ENCODE peak calls at places on chromosomes 3 and 15, in nine cellular contexts. Y is SK-N-SH, V is HCT116, R is OCI-LY7, B is neural progenitor cell, T is PC-3, D is hepatocyte, I is MM.1S, E is GM23338. C is an unnamed sample.

GRCh38 chr15:89034305-89034704 is 54.0 kb upstream of the ABHD2 start:
- DNase-seq in Y (no peak), V (peak), R (peak), B (no peak), T (peak), D (no peak), I (peak), E (no peak), C (peak)

GRCh38 chr15:73329501-73330200 is 39.1 kb downstream of the HCN4 start:
- DNase-seq in Y (no peak), V (no peak), R (no peak), B (no peak), T (no peak), D (no peak), I (no peak), E (no peak), C (no peak)

GRCh38 chr15:77118787-77119410 is 48.0 kb upstream of the TSPAN3 start:
- DNase-seq in Y (peak), V (peak), R (peak), B (peak), T (peak), D (peak), I (peak), E (peak), C (peak)

GRCh38 chr15:89089316-89090230 is 1.3 kb downstream of the ABHD2 start:
- DNase-seq in Y (no peak), V (no peak), R (no peak), B (no peak), T (no peak), D (no peak), I (no peak), E (no peak), C (no peak)

GRCh38 chr3:73393005-73393404 is 231.7 kb downstream of the PDZRN3 start:
- DNase-seq in Y (no peak), V (no peak), R (no peak), B (no peak), T (no peak), D (no peak), I (no peak), E (no peak), C (no peak)

GRCh38 chr3:101780661-101781060 is 1.6 kb downstream of the NXPE3 start:
- DNase-seq in Y (peak), V (no peak), R (no peak), B (peak), T (peak), D (peak), I (peak), E (peak), C (peak)

GRCh38 chr3:24145481-24145880 is 200.4 kb downstream of the NR1D2 start:
- DNase-seq in Y (no peak), V (no peak), R (no peak), B (no peak), T (peak), D (no peak), I (no peak), E (no peak), C (peak)

GRCh38 chr3:74314696-74315095 is 299.8 kb downstream of the CNTN3 start:
- DNase-seq in Y (no peak), V (no peak), R (no peak), B (no peak), T (no peak), D (no peak), I (no peak), E (no peak), C (peak)

GRCh38 chr15:20346082-20346805 is 195.4 kb downstream of the GOLGA6L6 start:
- DNase-seq in Y (no peak), V (no peak), R (no peak), B (no peak), T (no peak), D (peak), I (peak), E (no peak), C (no peak)

GRCh38 chr15:52040167-52040900 is 21.3 kb downstream of the MAPK6 start:
- DNase-seq in Y (no peak), V (no peak), R (peak), B (no peak), T (no peak), D (peak), I (peak), E (no peak), C (peak)

GRCh38 chr3:58659051-58659675 is 7.4 kb downstream of the FAM3D start:
- DNase-seq in Y (peak), V (peak), R (no peak), B (peak), T (peak), D (peak), I (no peak), E (peak), C (peak)

GRCh38 chr15:77869021-77869895 is 208.3 kb downstream of the TBC1D2B start:
- DNase-seq in Y (no peak), V (no peak), R (no peak), B (no peak), T (peak), D (no peak), I (no peak), E (no peak), C (peak)

GRCh38 chr15:66001042-66001441 is 131.8 kb downstream of the RAB11A start:
- DNase-seq in Y (no peak), V (no peak), R (no peak), B (no peak), T (no peak), D (no peak), I (no peak), E (no peak), C (no peak)

GRCh38 chr15:57354436-57355123 is 21.7 kb upstream of the CGNL1 start:
- DNase-seq in Y (no peak), V (no peak), R (no peak), B (no peak), T (no peak), D (no peak), I (no peak), E (no peak), C (no peak)

GRCh38 chr3:103785537-103785936 is 1350.7 kb downstream of the ZPLD1 start:
- DNase-seq in Y (no peak), V (no peak), R (no peak), B (no peak), T (no peak), D (no peak), I (no peak), E (no peak), C (no peak)

GRCh38 chr15:79257454-79257853 is 25.1 kb upstream of the ANKRD34C start:
- DNase-seq in Y (no peak), V (no peak), R (no peak), B (no peak), T (no peak), D (no peak), I (no peak), E (no peak), C (no peak)

GRCh38 chr3:46662771-46663551 is 30.5 kb downstream of the ALS2CL start:
- DNase-seq in Y (peak), V (no peak), R (no peak), B (no peak), T (no peak), D (peak), I (no peak), E (no peak), C (peak)

GRCh38 chr3:31213869-31214486 is 318.7 kb upstream of the STT3B start:
- DNase-seq in Y (no peak), V (no peak), R (peak), B (no peak), T (peak), D (no peak), I (peak), E (no peak), C (no peak)

GRCh38 chr3:100603449-100603848 is 6.0 kb upstream of the ADGRG7 start:
- DNase-seq in Y (peak), V (peak), R (peak), B (peak), T (peak), D (peak), I (peak), E (peak), C (peak)

GRCh38 chr3:73141531-73141930 is 80.1 kb downstream of the EBLN2 start:
- DNase-seq in Y (no peak), V (no peak), R (no peak), B (no peak), T (no peak), D (no peak), I (no peak), E (no peak), C (peak)

GRCh38 chr3:99634881-99635280 is 3.5 kb upstream of the COL8A1 start:
- DNase-seq in Y (no peak), V (no peak), R (no peak), B (no peak), T (peak), D (no peak), I (no peak), E (no peak), C (peak)

GRCh38 chr15:36499751-36500389 is 79.6 kb upstream of the CDIN1 start:
- DNase-seq in Y (no peak), V (no peak), R (no peak), B (no peak), T (no peak), D (peak), I (no peak), E (no peak), C (no peak)

GRCh38 chr3:71672302-71672701 is 52.9 kb downstream of the EIF4E3 start:
- DNase-seq in Y (no peak), V (no peak), R (no peak), B (no peak), T (no peak), D (no peak), I (no peak), E (peak), C (no peak)

GRCh38 chr15:89413877-89414276 is 79.3 kb upstream of the POLG start:
- DNase-seq in Y (no peak), V (no peak), R (no peak), B (no peak), T (no peak), D (no peak), I (no peak), E (no peak), C (no peak)

GRCh38 chr3:33787328-33788009 is 11.0 kb upstream of the PDCD6IP start:
- DNase-seq in Y (peak), V (peak), R (peak), B (peak), T (peak), D (peak), I (peak), E (peak), C (peak)

GRCh38 chr3:85304360-85304964 is 345.7 kb downstream of the CADM2 start:
- DNase-seq in Y (peak), V (no peak), R (no peak), B (no peak), T (peak), D (peak), I (no peak), E (peak), C (peak)

GRCh38 chr15:98817745-98818144 is 169.4 kb downstream of the IGF1R start:
- DNase-seq in Y (no peak), V (no peak), R (no peak), B (no peak), T (no peak), D (no peak), I (no peak), E (no peak), C (no peak)

GRCh38 chr15:96276438-96277210 is 53.9 kb upstream of the NR2F2 start:
- DNase-seq in Y (no peak), V (no peak), R (no peak), B (no peak), T (peak), D (no peak), I (no peak), E (no peak), C (peak)

GRCh38 chr15:22808761-22809280 is 22.4 kb downstream of the NIPA1 start:
- DNase-seq in Y (no peak), V (no peak), R (no peak), B (no peak), T (no peak), D (no peak), I (no peak), E (no peak), C (no peak)

GRCh38 chr3:46858456-46858855 is 4.8 kb downstream of the MYL3 start:
- DNase-seq in Y (no peak), V (no peak), R (no peak), B (no peak), T (no peak), D (no peak), I (no peak), E (no peak), C (no peak)

GRCh38 chr3:86793786-86794185 is 197.2 kb downstream of the VGLL3 start:
- DNase-seq in Y (no peak), V (no peak), R (no peak), B (peak), T (peak), D (peak), I (no peak), E (peak), C (peak)

GRCh38 chr3:6262035-6262434 is 598.9 kb upstream of the GRM7 start:
- DNase-seq in Y (no peak), V (no peak), R (no peak), B (no peak), T (no peak), D (no peak), I (no peak), E (no peak), C (no peak)

GRCh38 chr3:175748087-175748732 is 889.1 kb downstream of the NAALADL2 start:
- DNase-seq in Y (no peak), V (no peak), R (no peak), B (no peak), T (peak), D (no peak), I (no peak), E (no peak), C (peak)

GRCh38 chr3:169524131-169524530 is 139.4 kb downstream of the MECOM start:
- DNase-seq in Y (no peak), V (no peak), R (no peak), B (no peak), T (no peak), D (no peak), I (no peak), E (no peak), C (no peak)

GRCh38 chr3:156792945-156793344 is 33.2 kb upstream of the LEKR1 start:
- DNase-seq in Y (no peak), V (no peak), R (no peak), B (no peak), T (no peak), D (no peak), I (no peak), E (no peak), C (peak)

GRCh38 chr15:70323111-70323851 is 225.6 kb upstream of the TLE3 start:
- DNase-seq in Y (peak), V (no peak), R (no peak), B (peak), T (no peak), D (peak), I (no peak), E (no peak), C (peak)

GRCh38 chr3:107910713-107911259 is 180.0 kb downstream of the CD47 start:
- DNase-seq in Y (no peak), V (no peak), R (no peak), B (no peak), T (no peak), D (no peak), I (peak), E (no peak), C (no peak)
- TF ChIP-seq EZH2phosphoT487 in Y (no peak), V (no peak), R (no peak), B (no peak), T (no peak), D (no peak), I (no peak), E (no peak), C (no peak)

DNA sequence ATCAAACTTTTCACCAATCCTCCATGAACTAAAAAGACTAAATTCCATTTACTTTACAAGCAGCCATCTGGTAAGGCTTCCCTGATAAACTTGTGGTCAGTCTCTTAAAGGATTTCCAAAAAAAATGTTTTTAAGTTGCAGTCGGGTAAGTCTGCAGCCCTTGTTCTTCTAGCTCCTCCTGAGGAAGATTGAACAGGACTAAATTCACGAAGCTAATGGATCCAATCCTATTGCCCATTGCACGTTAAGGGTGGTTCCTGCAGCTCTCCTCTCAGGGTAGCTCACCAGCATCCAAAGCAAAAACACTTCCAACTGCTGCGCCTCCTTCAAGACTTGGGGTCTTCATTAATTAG is 2.8 kb downstream of the HES1 start:
- DNase-seq in Y (no peak), V (no peak), R (no peak), B (peak), T (no peak), D (peak), I (no peak), E (no peak), C (peak)
- H2AFZ ChIP-seq in Y (no peak), V (no peak), R (no peak), B (no peak), T (no peak), D (no peak), I (no peak), E (no peak), C (no peak)

DNA sequence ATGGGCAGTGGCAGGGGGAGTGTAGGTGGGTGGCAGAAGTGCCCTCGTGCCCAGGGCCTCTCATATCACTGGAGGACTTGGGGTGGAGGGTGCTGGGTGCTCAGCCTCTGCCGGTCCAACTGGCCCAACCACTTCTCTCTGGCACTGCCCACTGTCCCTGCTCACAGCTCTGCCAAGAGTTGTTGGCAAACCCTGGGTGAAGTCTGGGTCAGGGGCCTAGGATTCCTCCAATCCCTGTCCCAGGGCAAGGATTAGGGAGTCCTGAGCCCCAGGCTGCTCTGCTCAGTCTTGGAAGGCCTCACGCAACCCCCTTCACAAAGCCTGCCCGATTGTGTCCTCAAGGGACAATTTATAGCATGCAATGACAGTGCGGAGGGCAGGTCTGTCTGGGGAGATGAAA is 5.2 kb upstream of the PRKCD start:
- DNase-seq in Y (no peak), V (no peak), R (no peak), B (peak), T (peak), D (no peak), I (no peak), E (no peak), C (no peak)
- H3K27ac ChIP-seq in Y (no peak), V (no peak), R (no peak), B (no peak), T (peak), D (no peak), I (no peak), E (no peak), C (no peak)

GRCh38 chr15:47614341-47614740 is 103.0 kb upstream of the SEMA6D start:
- DNase-seq in Y (no peak), V (no peak), R (no peak), B (peak), T (no peak), D (no peak), I (no peak), E (no peak), C (no peak)

GRCh38 chr15:47607750-47608149 is 109.6 kb upstream of the SEMA6D start:
- DNase-seq in Y (peak), V (no peak), R (no peak), B (no peak), T (no peak), D (no peak), I (no peak), E (no peak), C (no peak)

DNA sequence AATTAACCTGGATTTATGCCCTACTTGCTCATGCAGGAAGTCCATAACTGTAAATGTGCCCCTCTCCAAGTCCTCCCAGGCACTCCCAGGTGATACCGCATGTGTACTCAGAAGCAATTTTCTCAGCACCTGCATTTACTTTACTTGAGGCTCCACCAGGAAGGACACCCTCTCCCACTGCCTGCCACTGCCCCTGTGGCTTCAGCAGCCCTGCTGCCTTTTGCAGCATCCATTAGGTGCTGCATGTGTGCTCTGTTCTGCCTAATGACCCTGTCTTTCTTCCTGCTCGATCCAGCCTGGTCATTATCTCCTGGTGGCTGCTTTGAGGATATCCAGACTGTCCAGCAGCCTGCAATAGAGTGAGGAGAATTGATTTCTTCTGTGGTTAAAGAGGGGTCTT is 107.6 kb upstream of the SEMA6D start:
- DNase-seq in Y (peak), V (no peak), R (no peak), B (no peak), T (no peak), D (no peak), I (no peak), E (no peak), C (no peak)
- TF ChIP-seq EZH2phosphoT487 in Y (no peak), V (no peak), R (no peak), B (no peak), T (no peak), D (no peak), I (no peak), E (no peak), C (no peak)

GRCh38 chr3:177693596-177693995 is 496.3 kb upstream of the TBL1XR1 start:
- DNase-seq in Y (no peak), V (no peak), R (no peak), B (no peak), T (no peak), D (no peak), I (no peak), E (no peak), C (no peak)

GRCh38 chr3:177687291-177687690 is 490.0 kb upstream of the TBL1XR1 start:
- DNase-seq in Y (no peak), V (no peak), R (no peak), B (no peak), T (no peak), D (no peak), I (no peak), E (no peak), C (peak)

GRCh38 chr3:177692304-177692703 is 495.0 kb upstream of the TBL1XR1 start:
- DNase-seq in Y (no peak), V (no peak), R (no peak), B (no peak), T (no peak), D (no peak), I (no peak), E (no peak), C (no peak)

GRCh38 chr3:177686671-177687070 is 489.4 kb upstream of the TBL1XR1 start:
- DNase-seq in Y (no peak), V (no peak), R (no peak), B (no peak), T (no peak), D (no peak), I (no peak), E (no peak), C (no peak)

DNA sequence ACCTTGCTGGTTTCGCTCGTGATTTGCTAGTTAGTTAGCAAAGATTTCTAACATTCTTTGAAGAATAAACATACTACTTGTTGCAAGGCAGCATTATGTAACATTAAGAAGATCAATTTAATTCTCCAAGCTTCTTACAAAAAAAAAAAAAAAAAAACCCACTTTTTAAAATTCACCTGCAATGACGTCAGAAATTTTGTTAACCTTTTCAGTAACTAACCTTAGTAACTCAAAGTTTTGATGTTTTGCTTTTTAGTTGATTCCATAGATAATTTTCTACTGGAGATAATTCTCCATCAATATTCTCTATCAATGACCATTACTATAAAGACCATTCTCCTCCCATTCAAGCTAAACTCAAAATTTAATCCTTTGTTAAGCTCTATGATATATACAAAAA is 491.8 kb upstream of the TBL1XR1 start:
- DNase-seq in Y (no peak), V (no peak), R (no peak), B (no peak), T (no peak), D (no peak), I (no peak), E (no peak), C (no peak)
- H2AFZ ChIP-seq in Y (no peak), V (no peak), R (no peak), B (no peak), T (no peak), D (no peak), I (no peak), E (no peak), C (no peak)

C was measured in GM23248.